ENCODE peak calls at places on chromosome 5, in nine cellular contexts. B, P, C, Z, I, S, H, V and X are unnamed samples.

GRCh38 chr5:112965733-112966306 is 10.8 kb upstream of the DCP2 start:
- DNase-seq in Z (no peak), S (no peak), C (no peak), I (no peak), H (no peak), B (no peak), P (no peak), V (no peak), X (no peak)

GRCh38 chr5:81313278-81313677 is 11.9 kb downstream of the ZCCHC9 start:
- DNase-seq in C (no peak), Z (no peak), B (no peak), S (no peak), H (no peak), V (no peak), I (no peak), P (no peak), X (no peak)

GRCh38 chr5:6710078-6710477 is 3.2 kb upstream of the TENT4A start:
- DNase-seq in P (no peak), I (no peak), Z (peak; percentile 57), C (no peak), S (no peak), V (no peak), B (no peak), H (peak; percentile 50), X (no peak)

GRCh38 chr5:143135832-143136551 is 267.5 kb downstream of the NR3C1 start:
- DNase-seq in S (no peak), H (no peak), B (no peak), C (peak; percentile 61), P (no peak), Z (no peak), V (peak; percentile 55), I (no peak), X (no peak)

GRCh38 chr5:143682221-143682620 is 129.7 kb upstream of the HMHB1 start:
- DNase-seq in C (peak; percentile 17), I (peak; percentile 43), B (no peak), H (no peak), Z (no peak), P (no peak), S (no peak), V (no peak), X (no peak)

GRCh38 chr5:1704266-1704665 is 95.4 kb downstream of the MRPL36 start:
- DNase-seq in H (no peak), S (no peak), V (no peak), Z (no peak), I (no peak), B (no peak), C (no peak), P (no peak), X (no peak)

GRCh38 chr5:34622046-34622435 is 34.1 kb upstream of the RAI14 start:
- DNase-seq in V (peak; percentile 79), Z (no peak), B (no peak), I (peak; percentile 48), S (no peak), H (no peak), C (peak; percentile 49), P (no peak), X (no peak)

GRCh38 chr5:131164931-131165727 is at the start of gene HINT1:
- DNase-seq in Z (peak; percentile 81), I (peak; percentile 89), H (peak; percentile 93), B (peak; percentile 97), P (peak; percentile 96), C (peak; percentile 89), S (peak; percentile 93), V (peak; percentile 68), X (peak; percentile 93)

GRCh38 chr5:2726366-2726765 is 25.1 kb downstream of the IRX2 start:
- DNase-seq in C (no peak), S (no peak), B (no peak), H (peak; percentile 9), P (no peak), I (no peak), V (no peak), Z (no peak), X (no peak)

GRCh38 chr5:126414874-126415502 is 8.2 kb upstream of the GRAMD2B start:
- DNase-seq in V (peak; percentile 72), S (peak; percentile 47), C (peak; percentile 89), Z (no peak), B (no peak), P (no peak), H (peak; percentile 77), I (peak; percentile 89), X (no peak)

GRCh38 chr5:1200495-1201326 is 684 bp upstream of the SLC6A19 start:
- DNase-seq in I (no peak), S (no peak), V (no peak), P (no peak), Z (no peak), H (no peak), C (no peak), B (no peak), X (no peak)

GRCh38 chr5:138544171-138545134 is 1.4 kb upstream of the ETF1 start:
- DNase-seq in I (peak; percentile 33), P (no peak), C (peak; percentile 33), S (peak; percentile 44), B (no peak), Z (no peak), V (no peak), H (peak; percentile 71), X (peak; percentile 53)

GRCh38 chr5:179731791-179732411 is 721 bp upstream of the MAML1 start:
- DNase-seq in Z (peak; percentile 87), C (peak; percentile 90), P (no peak), B (peak; percentile 52), S (peak; percentile 38), V (peak; percentile 78), I (peak; percentile 87), H (peak; percentile 74), X (peak; percentile 95)

GRCh38 chr5:118520771-118521415 is 467.5 kb downstream of the DTWD2 start:
- DNase-seq in V (no peak), Z (no peak), B (no peak), H (peak; percentile 67), P (peak; percentile 10), C (no peak), I (no peak), S (no peak), X (no peak)

GRCh38 chr5:60295423-60295822 is 401.9 kb upstream of the PDE4D start:
- DNase-seq in C (peak; percentile 52), P (peak; percentile 20), I (peak; percentile 22), Z (no peak), S (no peak), H (no peak), V (peak; percentile 15), B (no peak), X (peak; percentile 59)

GRCh38 chr5:122291000-122291592 is 20.9 kb upstream of the SNCAIP start:
- DNase-seq in Z (no peak), S (no peak), I (no peak), V (peak; percentile 9), H (no peak), C (no peak), B (no peak), P (no peak), X (no peak)

GRCh38 chr5:53288511-53288910 is 179.0 kb upstream of the MOCS2 start:
- DNase-seq in B (no peak), S (no peak), Z (no peak), I (no peak), C (no peak), P (no peak), V (no peak), H (no peak), X (peak; percentile 91)

GRCh38 chr5:643811-644271 is 31.7 kb downstream of the CEP72 start:
- DNase-seq in I (no peak), V (no peak), Z (no peak), S (no peak), C (no peak), B (no peak), H (no peak), P (no peak), X (no peak)

GRCh38 chr5:177601126-177601525 is 1.2 kb downstream of the B4GALT7 start:
- DNase-seq in H (no peak), I (no peak), Z (no peak), S (no peak), V (no peak), P (no peak), C (no peak), B (no peak), X (no peak)
- H3K4me3 ChIP-seq in H (peak overlapping the region; percentile 90), I (peak overlapping the region; percentile 75), Z (peak overlapping the region; percentile 61), S (peak overlapping the region; percentile 69), V (peak overlapping the region; percentile 87), P (peak overlapping the region; percentile 87), C (peak overlapping the region; percentile 78), B (peak overlapping the region; percentile 85), X (peak overlapping the region; percentile 86)

GRCh38 chr5:102561894-102562760 is 63.3 kb upstream of the SLCO6A1 start:
- DNase-seq in C (peak; percentile 55), I (peak; percentile 42), B (no peak), H (no peak), V (no peak), S (no peak), Z (no peak), P (no peak), X (peak; percentile 35)
- TF ChIP-seq CTCF in C (peak; percentile 87), I (peak; percentile 97), B (peak; percentile 18), H (peak; percentile 14), V (peak; percentile 48), S (no peak), Z (peak; percentile 81), P (peak; percentile 66), X (peak; percentile 82)

DNA sequence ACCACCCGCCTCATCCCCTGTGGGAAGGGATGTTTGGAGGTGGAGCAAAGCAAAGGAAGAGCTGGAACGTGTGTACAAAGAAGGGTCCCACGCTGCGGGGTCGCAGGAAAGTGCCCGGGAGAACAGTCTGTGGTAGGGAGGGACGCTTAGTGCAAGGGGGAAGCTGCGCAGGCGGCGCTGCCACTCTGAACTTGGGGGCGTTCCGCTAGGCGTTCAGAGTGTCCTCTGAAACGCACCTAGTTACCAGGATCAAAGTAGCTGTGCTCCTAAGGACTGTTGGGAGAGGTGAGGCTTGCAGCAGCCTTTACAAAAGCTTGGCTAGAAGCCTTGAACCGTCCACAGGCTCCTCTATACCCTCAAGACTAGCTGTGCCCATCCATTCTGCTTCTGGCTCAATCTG is 29.3 kb upstream of the PDE8B start:
- DNase-seq in P (no peak), S (no peak), V (no peak), H (no peak), B (no peak), C (no peak), Z (no peak), I (no peak), X (no peak)
- H3K4me3 ChIP-seq in P (no peak overlapping the region), S (peak overlapping the region; percentile 46), V (no peak overlapping the region), H (peak overlapping the region; percentile 48), B (peak overlapping the region; percentile 64), C (no peak overlapping the region), Z (no peak overlapping the region), I (no peak overlapping the region), X (no peak overlapping the region)

GRCh38 chr5:62718368-62718767 is 139.7 kb downstream of the LRRC70 start:
- DNase-seq in V (no peak), P (no peak), C (no peak), Z (no peak), S (no peak), H (no peak), I (peak; percentile 10), B (no peak), X (no peak)

GRCh38 chr5:62722360-62722759 is 143.7 kb downstream of the LRRC70 start:
- DNase-seq in V (no peak), Z (no peak), C (no peak), B (no peak), S (no peak), H (no peak), P (no peak), I (no peak), X (no peak)

GRCh38 chr5:62717211-62717927 is 138.8 kb downstream of the LRRC70 start:
- DNase-seq in P (no peak), V (no peak), S (no peak), H (no peak), Z (no peak), I (peak; percentile 7), C (peak; percentile 40), B (no peak), X (no peak)

GRCh38 chr5:62719061-62719730 is 140.6 kb downstream of the LRRC70 start:
- DNase-seq in S (no peak), Z (no peak), H (no peak), I (no peak), B (no peak), P (no peak), V (no peak), C (no peak), X (no peak)

GRCh38 chr5:62720036-62720441 is 141.4 kb downstream of the LRRC70 start:
- DNase-seq in Z (no peak), S (no peak), H (peak; percentile 62), P (peak; percentile 31), C (peak; percentile 41), I (peak; percentile 13), V (peak; percentile 1), B (no peak), X (peak; percentile 54)
- TF ChIP-seq CTCF in Z (no peak), S (no peak), H (no peak), P (peak; percentile 21), C (peak; percentile 30), I (no peak), V (no peak), B (no peak), X (peak; percentile 53)